ENCODE peak calls at places on chromosomes 5 and 9, in eight cellular contexts. One of them, this sample, is unnamed.

GRCh38 chr5:57779383-57780223 is 297.0 kb upstream of the ACTBL2 start:
- DNase-seq in hepatocyte: peak
- DNase-seq in PC-3: peak
- DNase-seq in HCT116: peak
- DNase-seq in SK-N-SH: peak
- DNase-seq in GM23248: peak
- DNase-seq in OCI-LY7: peak
- DNase-seq in GM23338: peak
- DNase-seq in this sample: peak

GRCh38 chr9:124267271-124267807 is 9.6 kb downstream of the NEK6 start:
- DNase-seq in hepatocyte: no peak
- DNase-seq in PC-3: peak
- DNase-seq in HCT116: no peak
- DNase-seq in SK-N-SH: no peak
- DNase-seq in GM23248: peak
- DNase-seq in OCI-LY7: peak
- DNase-seq in GM23338: no peak
- DNase-seq in this sample: no peak

GRCh38 chr9:81637276-81637675 is 52.1 kb downstream of the TLE1 start:
- DNase-seq in hepatocyte: no peak
- DNase-seq in PC-3: no peak
- DNase-seq in HCT116: no peak
- DNase-seq in SK-N-SH: no peak
- DNase-seq in GM23248: no peak
- DNase-seq in OCI-LY7: no peak
- DNase-seq in GM23338: no peak
- DNase-seq in this sample: no peak

GRCh38 chr9:124449381-124450151 is 685 bp upstream of the ADGRD2 start:
- DNase-seq in hepatocyte: no peak
- DNase-seq in PC-3: no peak
- DNase-seq in HCT116: no peak
- DNase-seq in SK-N-SH: peak
- DNase-seq in GM23248: no peak
- DNase-seq in OCI-LY7: no peak
- DNase-seq in GM23338: no peak
- DNase-seq in this sample: no peak

GRCh38 chr5:33921005-33921404 is 15.2 kb upstream of the RXFP3 start:
- DNase-seq in hepatocyte: no peak
- DNase-seq in PC-3: no peak
- DNase-seq in HCT116: no peak
- DNase-seq in SK-N-SH: no peak
- DNase-seq in GM23248: no peak
- DNase-seq in OCI-LY7: no peak
- DNase-seq in GM23338: no peak
- DNase-seq in this sample: no peak

GRCh38 chr9:127185931-127186781 is 63.7 kb upstream of the ANGPTL2 start:
- DNase-seq in hepatocyte: peak
- DNase-seq in PC-3: no peak
- DNase-seq in HCT116: no peak
- DNase-seq in SK-N-SH: peak
- DNase-seq in GM23248: peak
- DNase-seq in OCI-LY7: no peak
- DNase-seq in GM23338: no peak
- DNase-seq in this sample: no peak

GRCh38 chr5:57805170-57805569 is 322.6 kb upstream of the ACTBL2 start:
- DNase-seq in hepatocyte: no peak
- DNase-seq in PC-3: no peak
- DNase-seq in HCT116: no peak
- DNase-seq in SK-N-SH: no peak
- DNase-seq in GM23248: no peak
- DNase-seq in OCI-LY7: no peak
- DNase-seq in GM23338: no peak
- DNase-seq in this sample: no peak

GRCh38 chr9:117411547-117411946 is 3.3 kb downstream of the ASTN2 start:
- DNase-seq in hepatocyte: peak
- DNase-seq in PC-3: peak
- DNase-seq in HCT116: no peak
- DNase-seq in SK-N-SH: peak
- DNase-seq in GM23248: peak
- DNase-seq in OCI-LY7: peak
- DNase-seq in GM23338: peak
- DNase-seq in this sample: peak

GRCh38 chr5:72561407-72561972 is 54.3 kb upstream of the ZNF366 start:
- DNase-seq in hepatocyte: no peak
- DNase-seq in PC-3: peak
- DNase-seq in HCT116: no peak
- DNase-seq in SK-N-SH: no peak
- DNase-seq in GM23248: no peak
- DNase-seq in OCI-LY7: no peak
- DNase-seq in GM23338: peak
- DNase-seq in this sample: no peak
- H3K4me2 ChIP-seq in hepatocyte: no peak
- H3K4me2 ChIP-seq in PC-3: no peak
- H3K4me2 ChIP-seq in HCT116: no peak
- H3K4me2 ChIP-seq in SK-N-SH: no peak
- H3K4me2 ChIP-seq in GM23248: no peak
- H3K4me2 ChIP-seq in OCI-LY7: no peak
- H3K4me2 ChIP-seq in GM23338: peak
- H3K4me2 ChIP-seq in this sample: no peak

DNA sequence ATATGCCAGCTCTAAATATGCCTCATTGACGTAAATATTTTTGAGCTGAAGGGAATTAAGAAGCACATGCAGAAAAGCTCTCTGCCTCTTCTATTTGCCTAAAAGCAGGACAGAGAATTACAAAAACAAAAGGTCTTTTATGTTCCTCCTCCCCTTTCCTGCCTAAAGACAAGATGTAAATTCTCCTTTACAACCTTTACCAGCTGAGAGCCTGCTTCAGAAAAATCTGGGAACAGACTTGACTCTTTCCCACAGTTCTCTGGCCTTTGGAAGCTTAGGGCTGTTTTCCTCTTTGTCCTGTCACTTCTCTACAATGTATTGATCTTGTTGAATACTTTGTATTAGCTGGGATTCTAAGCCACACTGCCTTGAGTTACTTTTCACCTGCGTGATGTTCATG is 199.7 kb downstream of the TMC1 start:
- DNase-seq in hepatocyte: no peak
- DNase-seq in PC-3: no peak
- DNase-seq in HCT116: no peak
- DNase-seq in SK-N-SH: no peak
- DNase-seq in GM23248: no peak
- DNase-seq in OCI-LY7: no peak
- DNase-seq in GM23338: peak
- DNase-seq in this sample: no peak
- TF ChIP-seq EZH2phosphoT487 in hepatocyte: no peak
- TF ChIP-seq EZH2phosphoT487 in PC-3: no peak
- TF ChIP-seq EZH2phosphoT487 in HCT116: no peak
- TF ChIP-seq EZH2phosphoT487 in SK-N-SH: no peak
- TF ChIP-seq EZH2phosphoT487 in GM23248: no peak
- TF ChIP-seq EZH2phosphoT487 in OCI-LY7: no peak
- TF ChIP-seq EZH2phosphoT487 in GM23338: no peak
- TF ChIP-seq EZH2phosphoT487 in this sample: no peak

DNA sequence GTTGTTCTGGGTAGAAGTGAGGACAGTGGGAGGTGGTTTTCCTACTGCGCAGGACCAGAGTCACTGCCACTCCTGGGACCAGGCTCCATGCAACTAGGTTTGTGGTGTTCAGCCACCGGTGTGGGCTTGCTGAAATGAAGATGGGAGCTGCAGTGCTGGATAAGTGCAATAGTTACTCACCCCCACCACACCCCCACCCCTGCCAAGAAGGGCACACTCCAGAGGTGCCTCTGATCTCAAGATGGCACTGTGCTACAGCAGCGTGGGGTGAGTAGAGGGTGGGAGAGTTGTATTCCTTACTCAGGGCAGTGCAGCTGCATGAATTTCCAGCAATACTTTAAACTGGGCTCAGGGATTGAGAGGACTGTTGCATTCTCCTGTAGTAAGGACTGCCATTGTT is 187.4 kb upstream of the TLX3 start:
- DNase-seq in hepatocyte: no peak
- DNase-seq in PC-3: no peak
- DNase-seq in HCT116: no peak
- DNase-seq in SK-N-SH: no peak
- DNase-seq in GM23248: no peak
- DNase-seq in OCI-LY7: no peak
- DNase-seq in GM23338: no peak
- DNase-seq in this sample: no peak
- H3K27ac ChIP-seq in hepatocyte: no peak
- H3K27ac ChIP-seq in PC-3: no peak
- H3K27ac ChIP-seq in HCT116: no peak
- H3K27ac ChIP-seq in SK-N-SH: no peak
- H3K27ac ChIP-seq in GM23248: no peak
- H3K27ac ChIP-seq in OCI-LY7: no peak
- H3K27ac ChIP-seq in GM23338: no peak
- H3K27ac ChIP-seq in this sample: no peak

DNA sequence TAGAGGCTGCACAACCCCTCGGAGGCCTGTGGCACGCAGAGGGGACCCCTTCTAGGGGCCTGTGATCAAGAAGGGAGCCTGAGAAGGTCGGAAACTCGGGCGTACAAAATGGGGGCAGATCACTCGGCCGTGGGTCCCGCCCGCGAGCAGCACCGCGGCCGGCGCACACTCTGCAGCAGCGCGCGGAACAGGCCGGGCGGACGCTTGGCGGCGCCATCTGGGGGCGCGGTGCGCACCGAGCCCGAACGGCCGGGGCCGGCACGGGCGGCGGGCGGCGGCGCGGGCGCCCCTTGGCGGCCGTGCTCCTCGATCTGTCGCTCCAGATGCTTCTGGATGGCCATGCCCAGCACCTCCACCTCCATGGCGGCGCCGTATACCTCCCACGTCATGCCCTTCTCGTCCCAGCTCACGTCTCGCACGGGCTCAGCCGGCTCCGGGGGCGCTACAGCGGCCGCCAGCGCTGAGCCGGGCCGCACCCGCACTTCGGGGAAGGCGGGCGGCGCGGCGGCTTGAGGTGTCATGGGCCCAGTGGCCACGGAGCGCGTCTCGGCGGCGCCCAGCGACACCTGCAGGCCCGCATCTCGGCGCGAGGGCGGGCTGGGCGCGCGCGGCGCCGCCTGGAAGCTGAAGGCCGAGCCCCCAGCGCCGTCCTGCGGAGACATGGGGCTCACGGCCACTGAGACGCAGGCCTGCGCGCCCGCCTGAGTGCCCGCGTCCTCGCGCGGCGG is 13.1 kb downstream of the GPRIN1 start:
- DNase-seq in hepatocyte: peak
- DNase-seq in PC-3: no peak
- DNase-seq in HCT116: no peak
- DNase-seq in SK-N-SH: no peak
- DNase-seq in GM23248: peak
- DNase-seq in OCI-LY7: peak
- DNase-seq in GM23338: peak
- DNase-seq in this sample: no peak
- H3K4me2 ChIP-seq in hepatocyte: peak
- H3K4me2 ChIP-seq in PC-3: no peak
- H3K4me2 ChIP-seq in HCT116: no peak
- H3K4me2 ChIP-seq in SK-N-SH: no peak
- H3K4me2 ChIP-seq in GM23248: no peak
- H3K4me2 ChIP-seq in OCI-LY7: no peak
- H3K4me2 ChIP-seq in GM23338: peak
- H3K4me2 ChIP-seq in this sample: no peak

DNA sequence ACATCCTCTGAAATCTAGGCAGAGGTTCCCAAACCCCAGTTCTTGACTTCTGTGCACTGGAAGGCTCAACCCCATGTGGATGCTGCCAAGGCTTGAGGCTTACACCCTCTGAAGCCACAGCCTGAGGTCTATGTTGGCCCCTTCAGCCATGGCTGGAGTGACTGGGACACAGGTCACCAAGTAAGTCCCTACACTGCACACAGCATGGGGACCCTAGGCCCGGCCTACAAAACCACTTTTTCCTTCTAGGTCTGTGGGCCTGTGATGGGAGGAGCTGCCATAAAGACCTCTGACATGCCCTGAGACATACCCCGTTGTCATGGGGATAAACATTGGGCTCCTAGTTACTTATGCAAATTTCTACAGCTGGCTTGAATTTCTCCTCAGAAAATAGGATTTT is 418.8 kb upstream of the CCNH start:
- DNase-seq in hepatocyte: no peak
- DNase-seq in PC-3: no peak
- DNase-seq in HCT116: no peak
- DNase-seq in SK-N-SH: no peak
- DNase-seq in GM23248: no peak
- DNase-seq in OCI-LY7: no peak
- DNase-seq in GM23338: no peak
- DNase-seq in this sample: no peak
- TF ChIP-seq EZH2phosphoT487 in hepatocyte: no peak
- TF ChIP-seq EZH2phosphoT487 in PC-3: no peak
- TF ChIP-seq EZH2phosphoT487 in HCT116: no peak
- TF ChIP-seq EZH2phosphoT487 in SK-N-SH: no peak
- TF ChIP-seq EZH2phosphoT487 in GM23248: no peak
- TF ChIP-seq EZH2phosphoT487 in OCI-LY7: no peak
- TF ChIP-seq EZH2phosphoT487 in GM23338: no peak
- TF ChIP-seq EZH2phosphoT487 in this sample: no peak

GRCh38 chr9:130110166-130110565 is 56.5 kb downstream of the GPR107 start:
- DNase-seq in hepatocyte: no peak
- DNase-seq in PC-3: no peak
- DNase-seq in HCT116: no peak
- DNase-seq in SK-N-SH: no peak
- DNase-seq in GM23248: no peak
- DNase-seq in OCI-LY7: no peak
- DNase-seq in GM23338: peak
- DNase-seq in this sample: no peak

GRCh38 chr9:130104413-130105193 is 50.9 kb downstream of the GPR107 start:
- DNase-seq in hepatocyte: no peak
- DNase-seq in PC-3: no peak
- DNase-seq in HCT116: no peak
- DNase-seq in SK-N-SH: no peak
- DNase-seq in GM23248: no peak
- DNase-seq in OCI-LY7: no peak
- DNase-seq in GM23338: no peak
- DNase-seq in this sample: no peak

GRCh38 chr9:130110596-130111021 is 56.9 kb downstream of the GPR107 start:
- DNase-seq in hepatocyte: no peak
- DNase-seq in PC-3: no peak
- DNase-seq in HCT116: no peak
- DNase-seq in SK-N-SH: no peak
- DNase-seq in GM23248: peak
- DNase-seq in OCI-LY7: no peak
- DNase-seq in GM23338: no peak
- DNase-seq in this sample: no peak

GRCh38 chr9:130106860-130107848 is 53.4 kb downstream of the GPR107 start:
- DNase-seq in hepatocyte: peak
- DNase-seq in PC-3: peak
- DNase-seq in HCT116: peak
- DNase-seq in SK-N-SH: peak
- DNase-seq in GM23248: peak
- DNase-seq in OCI-LY7: peak
- DNase-seq in GM23338: peak
- DNase-seq in this sample: peak

DNA sequence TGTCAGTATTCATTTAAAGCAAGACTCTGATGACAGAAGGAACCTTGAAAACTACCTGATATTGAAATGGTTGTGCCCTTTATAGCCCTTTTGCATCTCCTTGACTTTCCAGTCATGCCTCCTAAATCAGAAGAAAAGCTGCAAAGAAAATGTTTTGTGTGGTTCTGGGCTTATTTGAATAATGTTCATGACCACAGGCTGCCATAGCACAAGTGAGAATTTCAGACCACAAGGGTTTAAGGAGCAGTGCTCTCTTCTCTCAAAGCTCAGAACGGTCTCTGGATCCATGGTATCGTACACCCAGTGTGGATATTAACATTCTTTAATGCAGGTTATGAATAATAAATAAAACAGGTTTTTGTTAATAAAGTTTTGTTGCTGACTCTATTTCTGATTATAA is 54.2 kb downstream of the GPR107 start:
- DNase-seq in hepatocyte: no peak
- DNase-seq in PC-3: no peak
- DNase-seq in HCT116: no peak
- DNase-seq in SK-N-SH: no peak
- DNase-seq in GM23248: no peak
- DNase-seq in OCI-LY7: no peak
- DNase-seq in GM23338: no peak
- DNase-seq in this sample: no peak
- H3K27ac ChIP-seq in hepatocyte: no peak
- H3K27ac ChIP-seq in PC-3: no peak
- H3K27ac ChIP-seq in HCT116: no peak
- H3K27ac ChIP-seq in SK-N-SH: peak
- H3K27ac ChIP-seq in GM23248: peak
- H3K27ac ChIP-seq in OCI-LY7: no peak
- H3K27ac ChIP-seq in GM23338: no peak
- H3K27ac ChIP-seq in this sample: no peak

This sample was measured in MM.1S.